ENCODE peak calls at places on chromosomes 2 and 18, in four cellular contexts. U is K562, H is GM12891, D is GM12878. B is an unnamed sample.

GRCh38 chr18:54023471-54023870 is 201.0 kb downstream of the MBD2 start:
- DNase-seq in U (no peak), H (no peak), D (peak; percentile 4), B (no peak)

GRCh38 chr18:70385474-70385873 is 96.6 kb downstream of the SOCS6 start:
- DNase-seq in U (no peak), H (no peak), D (no peak), B (no peak)

GRCh38 chr18:59484796-59485328 is 125.8 kb upstream of the LMAN1 start:
- DNase-seq in U (no peak), H (no peak), D (no peak), B (no peak)

GRCh38 chr2:167340322-167340721 is 452.0 kb downstream of the XIRP2 start:
- DNase-seq in U (no peak), H (no peak), D (no peak), B (no peak)

GRCh38 chr2:7191927-7192326 is 274.7 kb downstream of the RNF144A start:
- DNase-seq in U (no peak), H (no peak), D (no peak), B (no peak)

GRCh38 chr18:47149457-47150028 is 757 bp downstream of the HDHD2 start:
- DNase-seq in U (peak; percentile 32), H (no peak), D (no peak), B (peak; percentile 21)

GRCh38 chr2:234482807-234483206 is 14.1 kb downstream of the ARL4C start:
- DNase-seq in U (no peak), H (no peak), D (no peak), B (no peak)

GRCh38 chr2:85924522-85924921 is 35.7 kb upstream of the ST3GAL5 start:
- DNase-seq in U (no peak), H (no peak), D (no peak), B (no peak)

GRCh38 chr2:219142329-219142728 is 18.3 kb downstream of the NHEJ1 start:
- DNase-seq in U (no peak), H (no peak), D (no peak), B (no peak)

GRCh38 chr2:238974061-238974460 is 126.2 kb downstream of the TWIST2 start:
- DNase-seq in U (no peak), H (no peak), D (no peak), B (no peak)

GRCh38 chr18:60092073-60092472 is 192.3 kb downstream of the PMAIP1 start:
- DNase-seq in U (no peak), H (no peak), D (no peak), B (no peak)

GRCh38 chr2:65681503-65681902 is 249.1 kb upstream of the SPRED2 start:
- DNase-seq in U (no peak), H (no peak), D (no peak), B (no peak)

GRCh38 chr18:64019922-64020756 is 50.3 kb downstream of the SERPINB8 start:
- DNase-seq in U (no peak), H (no peak), D (no peak), B (no peak)

GRCh38 chr2:225090746-225091145 is 48.5 kb upstream of the DOCK10 start:
- DNase-seq in U (no peak), H (no peak), D (no peak), B (no peak)

GRCh38 chr2:107361951-107362350 is 464.7 kb upstream of the RGPD4 start:
- DNase-seq in U (no peak), H (no peak), D (no peak), B (no peak)

GRCh38 chr18:26014462-26014861 is 76.0 kb downstream of the SS18 start:
- DNase-seq in U (no peak), H (no peak), D (no peak), B (no peak)

GRCh38 chr18:26022585-26022984 is 67.8 kb downstream of the SS18 start:
- DNase-seq in U (no peak), H (no peak), D (no peak), B (no peak)

GRCh38 chr18:26021061-26021754 is 69.2 kb downstream of the SS18 start:
- DNase-seq in U (no peak), H (no peak), D (no peak), B (no peak)

DNA sequence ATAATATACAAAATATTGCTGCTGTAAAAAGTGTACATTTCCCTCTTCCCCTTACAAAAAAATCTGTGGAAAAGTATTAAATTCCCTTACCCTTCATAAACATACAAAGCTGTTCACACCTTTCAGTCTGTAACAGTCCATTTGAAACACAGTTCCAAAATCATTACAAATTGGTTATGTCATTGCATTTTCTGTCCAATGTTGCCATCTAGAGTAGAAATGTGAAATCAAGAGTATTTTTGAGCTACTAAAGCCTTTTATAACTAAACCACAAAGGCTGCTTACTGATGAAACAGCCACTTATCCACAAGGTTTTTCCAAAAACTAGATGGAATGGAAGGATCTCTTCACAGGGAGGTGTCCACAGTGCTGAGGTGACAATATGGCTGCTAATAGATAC is 72.5 kb downstream of the SS18 start:
- DNase-seq in U (no peak), H (no peak), D (no peak), B (no peak)
- TF ChIP-seq SPI1 in U (no peak), H (no peak), D (no peak), B (no peak)

GRCh38 chr2:26692814-26693286 is 328 bp downstream of the KCNK3 start:
- DNase-seq in U (no peak), H (no peak), D (no peak), B (no peak)

GRCh38 chr2:26694001-26694400 is 1.5 kb downstream of the KCNK3 start:
- DNase-seq in U (no peak), H (no peak), D (no peak), B (no peak)

GRCh38 chr2:26691140-26691539 is 1.4 kb upstream of the KCNK3 start:
- DNase-seq in U (no peak), H (no peak), D (no peak), B (no peak)

GRCh38 chr2:26691881-26692813 is at the start of gene KCNK3:
- DNase-seq in U (peak; percentile 84), H (peak; percentile 49), D (no peak), B (no peak)

GRCh38 chr2:26693287-26693849 is 846 bp downstream of the KCNK3 start:
- DNase-seq in U (no peak), H (no peak), D (no peak), B (no peak)
- TF ChIP-seq SPI1 in U (no peak), H (no peak), D (no peak), B (no peak)

GRCh38 chr2:143948710-143949109 is 571.2 kb downstream of the ZEB2 start:
- DNase-seq in U (no peak), H (no peak), D (no peak), B (no peak)
- TF ChIP-seq SPI1 in U (no peak), H (no peak), D (no peak), B (no peak)

DNA sequence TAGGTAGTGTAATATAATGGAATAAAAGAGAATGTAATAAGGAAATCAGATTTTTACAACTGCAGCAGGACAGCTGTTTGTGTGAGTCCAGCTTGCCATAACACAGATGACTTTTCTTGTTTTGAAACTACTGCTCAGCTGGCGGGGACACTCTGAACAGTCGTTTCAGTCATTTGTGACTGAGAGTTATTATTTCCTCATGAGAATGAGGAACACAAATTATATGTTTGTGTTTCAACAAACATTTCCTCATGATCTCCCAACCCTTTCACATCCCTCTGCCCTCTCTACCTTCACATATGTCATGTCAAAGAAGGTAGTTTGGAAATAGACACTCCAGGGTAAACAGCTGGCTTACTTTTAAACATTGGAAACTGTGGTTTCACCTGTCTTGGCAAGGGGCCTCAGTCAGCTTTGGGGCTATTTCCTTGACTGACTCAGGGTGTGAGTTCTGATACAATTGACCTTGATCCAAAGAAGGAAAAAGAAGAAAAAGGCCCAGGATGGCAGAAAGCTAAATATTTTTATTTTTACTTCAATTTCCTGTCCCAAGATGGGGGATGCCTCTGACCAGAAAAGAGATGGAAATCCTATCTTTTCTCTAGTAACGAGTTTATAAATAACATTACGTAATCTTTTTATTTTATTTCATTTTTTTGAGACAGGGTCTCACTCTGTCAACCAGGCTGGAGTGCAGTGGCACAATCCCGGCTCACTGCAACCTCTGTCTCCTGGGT is 593 bp downstream of the SP140L start:
- DNase-seq in U (no peak), H (no peak), D (no peak), B (no peak)
- TF ChIP-seq SPI1 in U (no peak), H (peak; percentile 62), D (peak; percentile 30), B (peak; percentile 74)

GRCh38 chr18:79621501-79621900 is 58.1 kb upstream of the CTDP1 start:
- DNase-seq in U (no peak), H (no peak), D (no peak), B (no peak)

GRCh38 chr18:79626905-79627749 is 52.5 kb upstream of the CTDP1 start:
- DNase-seq in U (no peak), H (no peak), D (no peak), B (no peak)

GRCh38 chr18:79625924-79626561 is 53.6 kb upstream of the CTDP1 start:
- DNase-seq in U (no peak), H (no peak), D (no peak), B (no peak)

GRCh38 chr18:79625195-79625923 is 54.2 kb upstream of the CTDP1 start:
- DNase-seq in U (no peak), H (no peak), D (peak; percentile 79), B (peak; percentile 92)

DNA sequence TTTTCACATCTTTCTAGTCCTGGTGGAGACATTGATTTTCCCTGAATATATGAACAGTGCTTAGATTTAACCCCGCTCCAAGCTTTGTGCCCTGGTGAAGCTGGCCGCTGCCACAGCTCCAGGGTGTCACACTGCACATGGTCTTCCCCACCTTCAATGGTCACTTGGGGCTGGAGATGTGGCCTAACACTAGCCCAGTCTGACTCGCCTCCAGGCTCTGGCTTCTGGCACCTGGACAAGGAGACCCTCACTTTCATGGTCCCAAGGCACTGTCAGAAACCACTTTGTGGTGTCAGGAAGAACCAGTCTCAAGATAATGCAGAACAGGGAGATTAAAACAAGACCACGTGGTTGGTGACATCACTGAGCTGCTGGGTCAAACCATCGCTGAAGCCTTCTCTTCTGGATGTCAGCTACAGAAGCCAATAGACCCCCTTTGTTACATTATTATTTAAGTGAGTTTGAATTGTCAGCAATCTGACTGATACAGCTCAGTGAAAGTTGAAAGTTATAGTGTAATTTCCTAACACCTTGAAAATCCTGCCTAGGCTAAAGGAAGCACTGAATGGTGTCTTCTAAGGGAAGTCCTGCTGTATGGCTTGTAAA is 55.1 kb upstream of the CTDP1 start:
- DNase-seq in U (no peak), H (no peak), D (peak; percentile 13), B (peak; percentile 59)
- TF ChIP-seq SPI1 in U (no peak), H (no peak), D (peak; percentile 11), B (no peak)

DNA sequence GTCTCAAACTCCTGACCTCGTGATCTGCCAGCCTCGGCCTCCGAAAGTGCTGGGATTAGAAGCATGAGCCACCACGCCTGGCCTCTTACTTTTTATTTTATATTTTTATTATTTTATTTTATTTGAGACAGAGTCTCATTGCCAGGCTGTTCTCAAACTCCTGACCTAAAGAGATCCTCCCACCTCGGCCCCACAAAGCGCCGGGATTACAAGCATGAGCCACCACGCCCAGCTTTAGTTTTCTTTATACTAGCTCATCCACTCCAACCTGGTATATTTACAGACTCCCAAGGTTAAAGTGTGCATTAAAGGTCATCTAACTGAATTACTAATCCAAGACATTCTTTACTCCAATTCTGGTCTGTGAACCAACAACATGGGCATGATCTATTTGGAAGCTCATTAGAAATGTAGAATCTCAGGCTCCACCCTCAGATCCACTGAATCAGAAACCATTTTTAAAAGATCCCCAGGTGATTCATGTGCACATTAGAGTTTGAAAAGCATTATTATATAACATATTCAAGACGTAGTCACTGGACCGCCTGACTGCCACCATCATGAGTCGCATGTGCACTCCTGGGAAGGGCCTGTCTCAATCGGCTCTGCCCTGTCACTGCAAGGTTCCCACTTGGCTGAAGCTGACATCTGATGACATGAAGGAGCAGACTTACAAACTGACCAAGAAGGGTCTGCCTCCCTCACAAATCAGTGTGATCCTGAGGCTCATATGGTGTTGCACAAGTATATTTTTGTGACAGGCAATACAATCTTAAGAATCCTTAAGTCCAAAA is 26.6 kb downstream of the ATAD2B start:
- DNase-seq in U (no peak), H (no peak), D (no peak), B (no peak)
- TF ChIP-seq SPI1 in U (no peak), H (no peak), D (no peak), B (no peak)